ENCODE peak calls at places on chromosomes 16 and 17, in five cellular contexts. W, Q, B, T and C are unnamed samples.
A peak's percentile ranks its signal among the peaks of the same experiment; 100 is the strongest.

GRCh38 chr17:41522301-41523224 is 3.9 kb upstream of the KRT15 start:
- DNase-seq in W (no peak), Q (no peak), B (no peak), T (no peak), C (no peak)

GRCh38 chr16:85535352-85536072 is 77.6 kb upstream of the GSE1 start:
- DNase-seq in W (no peak), Q (no peak), B (no peak), T (no peak), C (no peak)

GRCh38 chr17:6558932-6559752 is 2.8 kb upstream of the PITPNM3 start:
- DNase-seq in W (no peak), Q (no peak), B (no peak), T (no peak), C (no peak)

GRCh38 chr16:67277294-67277998 is 1.9 kb upstream of the PLEKHG4 start:
- DNase-seq in W (no peak), Q (no peak), B (no peak), T (peak; percentile 99), C (no peak)

GRCh38 chr17:77845541-77846225 is 112.8 kb upstream of the TNRC6C start:
- DNase-seq in W (no peak), Q (no peak), B (no peak), T (no peak), C (no peak)

GRCh38 chr17:67629963-67630320 is 87.8 kb upstream of the NOL11 start:
- DNase-seq in W (no peak), Q (no peak), B (no peak), T (peak; percentile 69), C (no peak)

GRCh38 chr17:61402978-61403845 is 3.6 kb downstream of the TBX2 start:
- DNase-seq in W (no peak), Q (no peak), B (peak; percentile 48), T (no peak), C (no peak)

GRCh38 chr16:3983081-3983520 is 102.6 kb upstream of the CREBBP start:
- DNase-seq in W (peak; percentile 7), Q (peak; percentile 67), B (peak; percentile 79), T (peak; percentile 61), C (no peak)

GRCh38 chr17:75693500-75694481 is 26.7 kb downstream of the SAP30BP start:
- DNase-seq in W (no peak), Q (peak; percentile 33), B (no peak), T (peak; percentile 74), C (no peak)

GRCh38 chr17:44279586-44280344 is 11.8 kb upstream of the SLC4A1 start:
- DNase-seq in W (peak; percentile 26), Q (no peak), B (no peak), T (peak; percentile 93), C (no peak)

GRCh38 chr16:89139907-89140361 is 31.6 kb upstream of the CDH15 start:
- DNase-seq in W (no peak), Q (no peak), B (no peak), T (no peak), C (no peak)

GRCh38 chr16:87765776-87766484 is at the start of gene KLHDC4:
- DNase-seq in W (peak; percentile 82), Q (peak; percentile 81), B (peak; percentile 81), T (peak; percentile 86), C (peak; percentile 82)

GRCh38 chr17:66602659-66603363 is 232.1 kb upstream of the CACNG5 start:
- DNase-seq in W (no peak), Q (no peak), B (no peak), T (peak; percentile 39), C (no peak)

GRCh38 chr16:68626557-68626956 is 18.6 kb upstream of the CDH3 start:
- DNase-seq in W (no peak), Q (no peak), B (no peak), T (no peak), C (no peak)

GRCh38 chr17:47848198-47848513 is 2.8 kb downstream of the SP6 start:
- DNase-seq in W (no peak), Q (no peak), B (no peak), T (no peak), C (no peak)

GRCh38 chr17:12519956-12520594 is 145.6 kb upstream of the MYOCD start:
- DNase-seq in W (no peak), Q (no peak), B (peak; percentile 0), T (no peak), C (no peak)

GRCh38 chr16:4734730-4735575 is 616 bp downstream of the DNAAF8 start:
- DNase-seq in W (peak; percentile 88), Q (peak; percentile 85), B (peak; percentile 86), T (peak; percentile 70), C (peak; percentile 89)

GRCh38 chr17:4898351-4898750 is 985 bp upstream of the C17orf107 start:
- DNase-seq in W (no peak), Q (no peak), B (no peak), T (no peak), C (no peak)

GRCh38 chr16:3854740-3855139 is 25.8 kb downstream of the CREBBP start:
- DNase-seq in W (no peak), Q (no peak), B (no peak), T (peak; percentile 36), C (no peak)

GRCh38 chr17:29168079-29168758 is 12.0 kb downstream of the MYO18A start:
- DNase-seq in W (no peak), Q (no peak), B (no peak), T (no peak), C (no peak)

GRCh38 chr16:8797364-8798173 is at the start of the genes PMM2 and TMEM186:
- DNase-seq in W (peak; percentile 94), Q (peak; percentile 91), B (peak; percentile 93), T (peak; percentile 98), C (peak; percentile 95)

GRCh38 chr17:2137342-2138098 is 82.6 kb downstream of the HIC1 start:
- DNase-seq in W (no peak), Q (peak; percentile 64), B (no peak), T (peak; percentile 90), C (no peak)

GRCh38 chr17:29091591-29092291 is 48.8 kb downstream of the PIPOX start:
- DNase-seq in W (no peak), Q (no peak), B (peak; percentile 82), T (no peak), C (no peak)

GRCh38 chr17:39194985-39195524 is 2.4 kb downstream of the CACNB1 start:
- DNase-seq in W (no peak), Q (peak; percentile 38), B (no peak), T (no peak), C (no peak)

GRCh38 chr16:23608194-23608593 is 12.1 kb upstream of the NDUFAB1 start:
- DNase-seq in W (no peak), Q (no peak), B (no peak), T (peak; percentile 67), C (no peak)

GRCh38 chr16:56399047-56399446 is 26.3 kb downstream of the AMFR start:
- DNase-seq in W (no peak), Q (no peak), B (no peak), T (no peak), C (no peak)

GRCh38 chr17:76726766-76727718 is at the start of gene METTL23:
- DNase-seq in W (peak; percentile 97), Q (peak; percentile 53), B (peak; percentile 85), T (peak; percentile 75), C (peak; percentile 95)